ENCODE peak calls at places on chromosomes 7 and 10, in ten cellular contexts. K is stomach, J is body of pancreas, A is right lobe of liver, H is uterus, B is adrenal gland, N is HCT116, Z is A549, G is ovary, W is heart left ventricle. D is an unnamed sample.

GRCh38 chr7:93117327-93117726 is 452 bp downstream of the SAMD9 start:
- DNase-seq in H (no peak), W (no peak), N (no peak), J (no peak), B (no peak), A (no peak), K (no peak), G (no peak), Z (no peak), D (no peak)

GRCh38 chr7:127654404-127655392 is 2.7 kb downstream of the SND1 start:
- DNase-seq in W (no peak), J (no peak), A (no peak), Z (no peak), G (no peak), N (no peak), B (no peak), K (no peak), H (no peak), D (no peak)

GRCh38 chr10:33571616-33572015 is 237.1 kb upstream of the NRP1 start:
- DNase-seq in G (no peak), K (no peak), W (no peak), B (no peak), Z (no peak), A (no peak), N (no peak), H (no peak), J (no peak), D (no peak)

GRCh38 chr7:100890640-100891521 is 1.4 kb upstream of the UFSP1 start:
- DNase-seq in G (peak; percentile 43), K (no peak), N (no peak), J (no peak), B (no peak), W (no peak), H (peak; percentile 39), Z (no peak), A (no peak), D (peak; percentile 79)

GRCh38 chr7:5689716-5690115 is 91.7 kb downstream of the RNF216 start:
- DNase-seq in H (no peak), W (no peak), Z (no peak), J (no peak), A (no peak), G (no peak), K (no peak), N (no peak), B (no peak), D (no peak)

GRCh38 chr7:22726345-22726848 is 603 bp upstream of the IL6 start:
- DNase-seq in A (peak; percentile 48), B (no peak), J (peak; percentile 44), N (peak; percentile 37), G (peak; percentile 26), H (peak; percentile 48), K (peak; percentile 34), Z (peak; percentile 76), W (peak; percentile 56), D (no peak)

GRCh38 chr7:33792041-33792440 is 113.3 kb upstream of the BMPER start:
- DNase-seq in W (no peak), J (no peak), B (no peak), H (no peak), Z (no peak), K (no peak), A (no peak), G (no peak), N (no peak), D (no peak)

GRCh38 chr7:131196808-131197207 is 130.9 kb upstream of the MKLN1 start:
- DNase-seq in G (no peak), K (no peak), H (no peak), B (no peak), N (no peak), A (no peak), W (no peak), J (no peak), Z (no peak), D (no peak)

GRCh38 chr10:45420453-45421192 is 46.6 kb downstream of the ALOX5 start:
- DNase-seq in W (peak; percentile 89), J (peak; percentile 94), A (peak; percentile 74), H (peak; percentile 69), G (peak; percentile 86), B (peak; percentile 87), N (no peak), Z (no peak), K (peak; percentile 94), D (peak; percentile 86)

GRCh38 chr7:80070391-80070790 is 64.2 kb upstream of the GNAI1 start:
- DNase-seq in K (peak; percentile 34), A (no peak), G (no peak), Z (no peak), B (no peak), H (no peak), J (no peak), W (no peak), N (no peak), D (no peak)

GRCh38 chr7:2802082-2802481 is 42.0 kb downstream of the GNA12 start:
- DNase-seq in K (no peak), Z (no peak), N (no peak), B (no peak), J (no peak), G (no peak), H (no peak), W (no peak), A (no peak), D (no peak)

GRCh38 chr10:89209718-89210117 is 2.6 kb upstream of the CH25H start:
- DNase-seq in N (no peak), J (no peak), B (no peak), K (no peak), H (no peak), W (no peak), A (no peak), Z (no peak), G (no peak), D (no peak)

GRCh38 chr7:138679793-138680192 is 21.4 kb downstream of the SVOPL start:
- DNase-seq in K (no peak), B (no peak), A (no peak), J (no peak), W (no peak), G (no peak), N (no peak), H (no peak), Z (no peak), D (no peak)
- H3K4me1 ChIP-seq in K (no peaks in the 10 kb centered on the region), B (no peaks in the 10 kb centered on the region), A (no peaks in the 10 kb centered on the region), J (no peaks in the 10 kb centered on the region), W (no peaks in the 10 kb centered on the region), G (no peaks in the 10 kb centered on the region), N (no peaks in the 10 kb centered on the region), H (no peaks in the 10 kb centered on the region), Z (no peaks in the 10 kb centered on the region), D (no peaks in the 10 kb centered on the region)

DNA sequence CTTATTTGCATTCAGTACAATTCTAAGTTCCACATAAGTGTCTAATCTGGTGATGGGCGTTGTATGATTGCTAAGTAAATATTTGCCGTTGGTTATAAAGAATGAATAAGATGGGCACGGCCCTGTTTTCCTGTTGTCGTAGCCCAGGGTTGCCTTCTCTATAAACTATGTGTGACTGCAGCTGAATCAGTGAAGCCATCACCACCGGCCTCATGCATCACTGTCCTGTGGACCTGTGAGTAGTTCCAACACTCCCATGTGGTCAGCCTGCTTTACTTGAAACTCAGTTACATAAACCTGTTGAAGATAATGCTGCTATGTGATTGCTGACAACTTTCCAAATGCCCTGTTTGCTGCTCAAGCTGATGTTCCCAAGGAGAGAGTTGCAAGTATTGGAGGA is 21.6 kb upstream of the KLF6 start:
- DNase-seq in Z (no peak), H (no peak), K (peak; percentile 63), N (no peak), J (no peak), A (no peak), G (no peak), W (no peak), B (no peak), D (no peak)
- H3K4me3 ChIP-seq in Z (peak overlapping the region; percentile 4), H (no peak overlapping the region), K (no peak overlapping the region), N (no peak overlapping the region), J (no peak overlapping the region), A (no peak overlapping the region), G (no peak overlapping the region), W (no peak overlapping the region), B (no peak overlapping the region), D (no peak overlapping the region)

DNA sequence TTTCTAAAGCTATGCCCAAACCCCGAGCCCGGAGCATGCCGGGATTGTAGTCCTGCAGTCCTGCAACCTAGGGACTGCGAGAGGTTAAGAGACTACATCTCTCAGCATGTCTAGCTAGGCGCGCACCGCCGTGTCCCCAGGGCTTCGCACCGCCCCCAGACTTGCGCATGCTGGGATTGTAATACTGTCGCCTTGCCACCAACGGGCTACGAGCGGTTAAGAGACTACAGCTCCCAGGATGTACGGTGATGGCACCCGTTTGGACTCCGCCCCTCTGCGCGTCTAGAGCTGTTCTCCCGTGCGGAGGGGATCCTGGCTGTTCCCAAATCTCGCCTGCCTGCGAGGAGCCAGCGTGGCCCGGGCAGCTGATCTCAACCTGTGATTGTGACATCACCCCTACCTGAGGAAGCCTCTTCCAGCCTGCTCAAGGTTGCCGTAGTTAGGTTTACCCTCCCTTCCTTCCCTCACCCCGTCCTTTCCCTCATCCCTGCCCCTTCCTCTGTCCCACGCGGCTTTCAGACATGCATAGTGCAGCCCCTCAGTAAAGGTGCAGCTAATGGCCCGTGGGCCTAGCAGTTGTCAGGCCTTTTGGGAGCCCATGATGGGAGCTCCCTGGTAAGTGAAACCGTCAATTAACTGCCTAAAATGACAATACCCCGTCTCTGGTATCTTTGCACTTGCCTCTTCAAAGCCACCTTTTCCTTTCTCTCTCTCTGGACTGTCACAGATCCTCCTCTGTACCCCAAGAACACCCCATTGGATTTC is 6.3 kb upstream of the ZNF736 start:
- DNase-seq in H (peak; percentile 87), B (peak; percentile 98), A (peak; percentile 98), W (peak; percentile 96), Z (no peak), G (peak; percentile 78), J (peak; percentile 92), K (peak; percentile 92), N (no peak), D (peak; percentile 97)
- TF ChIP-seq POLR2A in H (peak; percentile 27), B (peak; percentile 11), A (peak; percentile 65), W (peak; percentile 44), Z (no peak), G (peak; percentile 26), J (peak; percentile 78), K (no peak), N (no peak), D (peak; percentile 3)

GRCh38 chr10:87920538-87920937 is 57.1 kb downstream of the PTEN start:
- DNase-seq in Z (no peak), B (no peak), K (no peak), N (no peak), W (no peak), G (no peak), H (no peak), A (no peak), J (no peak), D (no peak)

GRCh38 chr10:87927091-87927490 is 63.7 kb downstream of the PTEN start:
- DNase-seq in N (no peak), Z (no peak), W (no peak), J (no peak), K (no peak), H (no peak), G (no peak), B (no peak), A (no peak), D (no peak)

GRCh38 chr10:87925570-87925969 is 62.1 kb downstream of the PTEN start:
- DNase-seq in Z (no peak), B (no peak), W (no peak), G (no peak), N (no peak), K (no peak), A (no peak), H (no peak), J (no peak), D (no peak)

GRCh38 chr10:87921934-87922688 is 58.7 kb downstream of the PTEN start:
- DNase-seq in B (no peak), W (no peak), H (no peak), Z (no peak), K (no peak), G (no peak), N (no peak), J (no peak), A (no peak), D (no peak)

GRCh38 chr10:87923233-87923632 is 59.8 kb downstream of the PTEN start:
- DNase-seq in W (no peak), K (no peak), G (no peak), B (no peak), J (no peak), A (no peak), N (no peak), H (no peak), Z (no peak), D (no peak)
- H3K4me1 ChIP-seq in W (peaks cover 71% of the 10 kb centered on the region), K (peaks cover 87% of the 10 kb centered on the region), G (peaks cover 10% of the 10 kb centered on the region), B (peaks cover 96% of the 10 kb centered on the region), J (peaks cover 60% of the 10 kb centered on the region), A (peaks cover 26% of the 10 kb centered on the region), N (no peaks in the 10 kb centered on the region), H (peaks cover under 1% of the 10 kb centered on the region), Z (peaks cover 12% of the 10 kb centered on the region), D (peaks cover 39% of the 10 kb centered on the region)

D was measured in upper lobe of left lung.